ENCODE peak calls at places on chromosomes 6 and 20, in eight cellular contexts. G is left lung; B is EH; L is stimulated activated CD4-positive, alpha-beta T cell treated with anti-CD3 and anti-CD28 coated beads, Interleukin-2, amount 100 ng/mL, for 48 hours; K is activated CD4-positive, alpha-beta T cell treated with anti-CD3 and anti-CD28 coated beads, Interleukin-2, amount 10 ng/mL, durations not matched to agents 7 days and 5 days; Q is heart right ventricle; Y is AML-193; N is CD4-positive, alpha-beta T cell. V is an unnamed sample.

GRCh38 chr6:118890997-118891790 is 2.8 kb upstream of the ASF1A start:
- DNase-seq in G (no peak), K (no peak), B (no peak), Y (no peak), L (no peak), Q (no peak), N (no peak), V (no peak)

GRCh38 chr6:75412937-75413662 is 80.5 kb downstream of the FILIP1 start:
- DNase-seq in G (no peak), Y (no peak), Q (no peak), B (peak; percentile 75), L (no peak), K (no peak), N (no peak), V (peak; percentile 95)

GRCh38 chr6:30819287-30819917 is 64.9 kb upstream of the DDR1 start:
- DNase-seq in N (no peak), B (peak; percentile 24), G (no peak), Q (no peak), L (peak; percentile 56), Y (no peak), K (no peak), V (peak; percentile 66)

GRCh38 chr6:154463573-154464419 is 46.7 kb downstream of the CNKSR3 start:
- DNase-seq in G (no peak), K (no peak), B (no peak), Q (no peak), L (no peak), N (no peak), Y (no peak), V (no peak)

GRCh38 chr6:21587182-21587924 is 6.2 kb upstream of the SOX4 start:
- DNase-seq in Y (peak; percentile 43), G (peak; percentile 87), N (peak; percentile 3), Q (peak; percentile 62), B (peak; percentile 60), K (peak; percentile 34), L (peak; percentile 9), V (peak; percentile 58)

GRCh38 chr6:170230520-170231390 is 60.1 kb downstream of the DLL1 start:
- DNase-seq in K (no peak), B (no peak), L (no peak), N (no peak), G (peak; percentile 37), Y (no peak), Q (peak; percentile 31), V (no peak)

GRCh38 chr20:51830538-51830937 is 28.2 kb upstream of the SALL4 start:
- DNase-seq in B (no peak), K (no peak), Q (no peak), G (no peak), L (no peak), N (no peak), Y (no peak), V (no peak)

GRCh38 chr6:133040025-133040838 is 200.9 kb upstream of the EYA4 start:
- DNase-seq in N (no peak), Q (no peak), L (no peak), Y (no peak), G (no peak), K (no peak), B (peak; percentile 10), V (peak; percentile 34)

GRCh38 chr6:158042245-158042798 is 60.7 kb downstream of the SYNJ2 start:
- DNase-seq in G (no peak), Y (no peak), L (no peak), K (no peak), N (no peak), B (peak; percentile 92), Q (peak; percentile 67), V (peak; percentile 93)

GRCh38 chr6:119459207-119459974 is 109.8 kb upstream of the MAN1A1 start:
- DNase-seq in G (no peak), L (no peak), Q (no peak), Y (no peak), N (no peak), K (no peak), B (no peak), V (no peak)

GRCh38 chr20:25623225-25623735 is 534 bp downstream of the NANP start:
- DNase-seq in N (no peak), L (peak; percentile 21), G (peak; percentile 86), B (peak; percentile 51), K (peak; percentile 40), Q (peak; percentile 47), Y (no peak), V (peak; percentile 24)

GRCh38 chr6:37024665-37025337 is 19.3 kb downstream of the FGD2 start:
- DNase-seq in Q (no peak), B (peak; percentile 51), Y (no peak), K (peak; percentile 52), L (no peak), N (no peak), G (no peak), V (peak; percentile 14)

GRCh38 chr6:121305957-121306607 is 28.2 kb downstream of the TBC1D32 start:
- DNase-seq in Q (no peak), L (no peak), K (no peak), Y (peak; percentile 85), N (no peak), B (peak; percentile 42), G (no peak), V (peak; percentile 25)

GRCh38 chr6:2514965-2515543 is 235.7 kb downstream of the MYLK4 start:
- DNase-seq in Y (no peak), N (no peak), Q (no peak), G (no peak), L (no peak), K (no peak), B (no peak), V (no peak)

GRCh38 chr6:168666170-168666569 is 225.2 kb downstream of the SMOC2 start:
- DNase-seq in K (no peak), Y (no peak), Q (no peak), L (no peak), N (no peak), G (no peak), B (no peak), V (no peak)

GRCh38 chr6:99348823-99349619 is 453 bp downstream of the FAXC start:
- DNase-seq in L (no peak), Q (no peak), N (no peak), G (peak; percentile 70), B (no peak), Y (no peak), K (no peak), V (peak; percentile 3)

GRCh38 chr20:31824554-31825313 is 5.6 kb downstream of the MYLK2 start:
- DNase-seq in G (no peak), Q (no peak), K (no peak), Y (no peak), N (no peak), L (no peak), B (no peak), V (no peak)

GRCh38 chr20:3353646-3354045 is 53.8 kb downstream of the DNAAF9 start:
- DNase-seq in B (no peak), G (no peak), Q (no peak), N (no peak), K (no peak), L (no peak), Y (no peak), V (no peak)

GRCh38 chr6:135481786-135482369 is 15.7 kb downstream of the AHI1 start:
- DNase-seq in K (no peak), Q (no peak), N (no peak), Y (peak; percentile 56), G (no peak), L (no peak), B (no peak), V (peak; percentile 19)

GRCh38 chr20:19794941-19795340 is 36.9 kb downstream of the RIN2 start:
- DNase-seq in G (no peak), B (no peak), K (no peak), Y (no peak), L (no peak), N (no peak), Q (no peak), V (no peak)

GRCh38 chr6:42137192-42137753 is 5.1 kb downstream of the C6orf132 start:
- DNase-seq in K (no peak), Y (no peak), B (no peak), G (no peak), Q (no peak), N (no peak), L (no peak), V (no peak)

GRCh38 chr6:6758915-6759654 is 170.6 kb downstream of the LY86 start:
- DNase-seq in Q (no peak), G (no peak), Y (peak; percentile 63), B (peak; percentile 63), L (no peak), K (peak; percentile 30), N (no peak), V (peak; percentile 61)

GRCh38 chr6:118808794-118809668 is 84.9 kb upstream of the ASF1A start:
- DNase-seq in Y (peak; percentile 99), N (no peak), K (no peak), Q (no peak), G (no peak), B (no peak), L (no peak), V (no peak)

GRCh38 chr6:13524801-13525508 is 37.6 kb upstream of the GFOD1 start:
- DNase-seq in B (no peak), Y (no peak), K (no peak), G (no peak), N (no peak), Q (no peak), L (no peak), V (no peak)

GRCh38 chr6:79946242-79946641 is 1.1 kb downstream of the ELOVL4 start:
- DNase-seq in K (peak; percentile 30), G (no peak), N (no peak), L (no peak), Y (peak; percentile 6), B (peak; percentile 24), Q (no peak), V (peak; percentile 35)

GRCh38 chr20:50868509-50869495 is 62.4 kb downstream of the ADNP start:
- DNase-seq in K (no peak), Q (no peak), G (no peak), L (no peak), B (no peak), Y (no peak), N (no peak), V (peak; percentile 79)

GRCh38 chr6:22071655-22072054 is 225.2 kb downstream of the PRL start:
- DNase-seq in L (no peak), G (no peak), K (no peak), N (no peak), Q (no peak), Y (no peak), B (peak; percentile 77), V (peak; percentile 66)

GRCh38 chr6:99993533-99994251 is at the start of gene MCHR2:
- DNase-seq in G (peak; percentile 74), Y (no peak), Q (no peak), N (no peak), B (no peak), L (no peak), K (no peak), V (no peak)

GRCh38 chr6:16362296-16362695 is 123.9 kb downstream of the GMPR start:
- DNase-seq in B (no peak), Y (no peak), N (no peak), K (no peak), G (no peak), L (no peak), Q (no peak), V (no peak)

GRCh38 chr6:95203153-95203754 is 374.1 kb upstream of the MANEA start:
- DNase-seq in N (no peak), Q (no peak), L (peak; percentile 4), G (no peak), B (peak; percentile 0), K (peak; percentile 26), Y (peak; percentile 57), V (peak; percentile 45)

GRCh38 chr6:39926668-39927067 is 7.6 kb downstream of the MOCS1 start:
- DNase-seq in Q (no peak), Y (no peak), K (no peak), G (no peak), L (no peak), B (peak; percentile 20), N (no peak), V (no peak)

GRCh38 chr6:137791281-137792159 is 75.5 kb upstream of the TNFAIP3 start:
- DNase-seq in G (no peak), Y (no peak), B (no peak), L (no peak), Q (no peak), K (no peak), N (no peak), V (no peak)

V was measured in IMR-90.